ENCODE peak calls at places on chromosomes 5 and 9, in five cellular contexts. B is HFFc6; W is stimulated activated CD4-positive, alpha-beta T cell treated with anti-CD3 and anti-CD28 coated beads, Interleukin-1b, Interleukin-23, amount 100 ng/mL, for 48 hours; M is NCI-H2081; R is stimulated activated CD8-positive, alpha-beta memory T cell treated with anti-CD3 and anti-CD28 coated beads, Interleukin-12 subunit alpha, Interleukin-12 subunit beta, amount 100 ng/mL, for 1 hour. U is an unnamed sample.

GRCh38 chr5:7850533-7851239 is at the start of gene CFAP90:
- DNase-seq in B (no peak), W (no peak), M (no peak), R (no peak), U (no peak)

GRCh38 chr5:75656311-75657003 is 45.2 kb downstream of the ANKDD1B start:
- DNase-seq in B (peak), W (no peak), M (no peak), R (no peak), U (peak)

GRCh38 chr5:124832510-124832909 is 86.1 kb upstream of the ZNF608 start:
- DNase-seq in B (no peak), W (no peak), M (no peak), R (no peak), U (no peak)

GRCh38 chr9:81570083-81570482 is 119.3 kb downstream of the TLE1 start:
- DNase-seq in B (no peak), W (no peak), M (no peak), R (no peak), U (no peak)

GRCh38 chr9:20479419-20480155 is 142.7 kb downstream of the MLLT3 start:
- DNase-seq in B (no peak), W (no peak), M (no peak), R (no peak), U (no peak)

GRCh38 chr9:10250200-10250599 is 362.6 kb downstream of the PTPRD start:
- DNase-seq in B (no peak), W (no peak), M (no peak), R (no peak), U (no peak)

GRCh38 chr5:65672787-65673186 is 48.0 kb downstream of the SHLD3 start:
- DNase-seq in B (peak), W (no peak), M (no peak), R (no peak), U (peak)

GRCh38 chr9:83432104-83432627 is 106.0 kb downstream of the FRMD3 start:
- DNase-seq in B (peak), W (no peak), M (no peak), R (no peak), U (peak)

GRCh38 chr9:130372057-130372456 is 72.7 kb upstream of the ASS1 start:
- DNase-seq in B (no peak), W (no peak), M (no peak), R (no peak), U (no peak)

GRCh38 chr9:121807918-121808278 is 156.5 kb downstream of the DAB2IP start:
- DNase-seq in B (no peak), W (no peak), M (peak), R (no peak), U (no peak)

GRCh38 chr9:108033976-108034964 is 544.7 kb upstream of the KLF4 start:
- DNase-seq in B (peak), W (no peak), M (no peak), R (no peak), U (peak)

GRCh38 chr9:95284152-95284551 is 33.4 kb downstream of the FANCC start:
- DNase-seq in B (peak), W (no peak), M (no peak), R (no peak), U (no peak)

GRCh38 chr9:19231126-19232035 is 888 bp downstream of the DENND4C start:
- DNase-seq in B (peak), W (no peak), M (peak), R (no peak), U (no peak)

U was measured in GM04504.